ENCODE peak calls at places on chromosomes 6 and 20, in eight cellular contexts. H is NCI-H2081; D is heart right ventricle; J is stimulated activated CD4-positive, alpha-beta T cell treated with anti-CD3 and anti-CD28 coated beads, Interleukin-4, amount 100 ng/mL, for 48 hours; U is head of caudate nucleus; Z is GF-D8; F is GM19239; P is cardiac septum. S is an unnamed sample.

GRCh38 chr6:35492664-35493284 is 4.1 kb downstream of the TEAD3 start:
- DNase-seq in J (no peak), D (no peak), H (no peak), Z (peak), F (no peak), U (no peak), P (no peak), S (no peak)

GRCh38 chr6:37109714-37110454 is 60.1 kb upstream of the PIM1 start:
- DNase-seq in F (no peak), J (no peak), U (no peak), Z (no peak), P (no peak), H (no peak), D (no peak), S (no peak)

GRCh38 chr6:148650941-148651540 is 95.8 kb upstream of the UST start:
- DNase-seq in H (no peak), F (no peak), P (no peak), D (peak), U (no peak), J (no peak), Z (no peak), S (no peak)

GRCh38 chr6:466564-466963 is 75.0 kb downstream of the IRF4 start:
- DNase-seq in D (no peak), U (no peak), F (no peak), P (no peak), H (no peak), J (no peak), Z (no peak), S (no peak)

GRCh38 chr20:31859998-31860380 is 10.3 kb downstream of the DUSP15 start:
- DNase-seq in J (no peak), F (no peak), H (no peak), U (no peak), P (no peak), D (no peak), Z (no peak), S (no peak)

GRCh38 chr6:20134613-20135012 is 77.7 kb downstream of the MBOAT1 start:
- DNase-seq in U (no peak), H (no peak), P (no peak), D (no peak), F (no peak), Z (no peak), J (no peak), S (no peak)

GRCh38 chr6:30463242-30463641 is 26.1 kb upstream of the HLA-E start:
- DNase-seq in D (no peak), F (no peak), Z (no peak), J (no peak), U (no peak), H (no peak), P (no peak), S (no peak)

GRCh38 chr20:31608256-31608980 is 3.3 kb downstream of the ID1 start:
- DNase-seq in U (no peak), D (peak), J (no peak), P (peak), Z (no peak), F (no peak), H (peak), S (no peak)

GRCh38 chr20:2865630-2866029 is 7.7 kb upstream of the PTPRA start:
- DNase-seq in Z (no peak), P (no peak), F (no peak), D (no peak), J (peak), H (no peak), U (no peak), S (no peak)

GRCh38 chr6:87407531-87407895 is 259 bp upstream of the CFAP206 start:
- DNase-seq in F (no peak), J (no peak), Z (no peak), P (no peak), H (no peak), D (peak), U (peak), S (peak)

S was measured in pons.